ENCODE peak calls at places on chromosomes 11 and 22, in four cellular contexts. N is stimulated activated CD4-positive, alpha-beta T cell treated with anti-CD3 and anti-CD28 coated beads, Interleukin-15, amount 100 ng/mL, for 1 hour; K is activated naive CD4-positive, alpha-beta T cell; U is activated CD8-positive, alpha-beta memory T cell treated with anti-CD3 and anti-CD28 coated beads for 48 hours. B is an unnamed sample.

GRCh38 chr11:19519912-19520641 is 192.6 kb upstream of the NAV2 start:
- DNase-seq in U (no peak), K (no peak), N (no peak), B (no peak)

GRCh38 chr11:1280116-1281035 is 29.1 kb downstream of the TOLLIP start:
- DNase-seq in K (no peak), U (no peak), N (no peak), B (no peak)

GRCh38 chr11:103832762-103833161 is 203.7 kb upstream of the DDI1 start:
- DNase-seq in K (no peak), U (no peak), N (no peak), B (no peak)

GRCh38 chr11:75635009-75635909 is 33.6 kb downstream of the MAP6 start:
- DNase-seq in N (no peak), U (no peak), K (no peak), B (no peak)

GRCh38 chr11:82864268-82864667 is 36.0 kb downstream of the PRCP start:
- DNase-seq in N (no peak), K (peak), U (no peak), B (no peak)

GRCh38 chr11:68020575-68020974 is 9.9 kb upstream of the NDUFS8 start:
- DNase-seq in N (no peak), K (no peak), U (no peak), B (peak)

GRCh38 chr11:35170503-35170902 is 31.5 kb downstream of the CD44 start:
- DNase-seq in K (no peak), U (no peak), N (no peak), B (no peak)

GRCh38 chr22:36464715-36465231 is 16.7 kb downstream of the TXN2 start:
- DNase-seq in U (no peak), N (no peak), K (no peak), B (no peak)

GRCh38 chr11:71180694-71181466 is 71.5 kb downstream of the SHANK2 start:
- DNase-seq in K (no peak), U (no peak), N (no peak), B (no peak)

GRCh38 chr22:26489447-26490036 is 5.9 kb downstream of the SRRD start:
- DNase-seq in K (no peak), U (no peak), N (no peak), B (no peak)

GRCh38 chr11:43987384-43988039 is 45.1 kb downstream of the C11orf96 start:
- DNase-seq in N (no peak), U (no peak), K (no peak), B (no peak)

GRCh38 chr22:39556970-39557811 is 13.4 kb upstream of the CACNA1I start:
- DNase-seq in K (peak), N (peak), U (no peak), B (no peak)

GRCh38 chr11:65417702-65418430 is 4.7 kb upstream of the NEAT1 start:
- DNase-seq in N (no peak), K (peak), U (no peak), B (no peak)

GRCh38 chr11:108035690-108036089 is 27.0 kb downstream of the CUL5 start:
- DNase-seq in K (no peak), U (no peak), N (no peak), B (no peak)

GRCh38 chr11:64146036-64146943 is 19.6 kb downstream of the MACROD1 start:
- DNase-seq in U (peak), N (peak), K (peak), B (no peak)

GRCh38 chr11:123382555-123383074 is 47.5 kb upstream of the GRAMD1B start:
- DNase-seq in K (no peak), N (no peak), U (no peak), B (no peak)

GRCh38 chr11:44454686-44455085 is 110.8 kb upstream of the CD82 start:
- DNase-seq in N (no peak), U (no peak), K (no peak), B (no peak)

GRCh38 chr22:33109532-33110148 is 51.5 kb upstream of the SYN3 start:
- DNase-seq in U (no peak), K (no peak), N (no peak), B (no peak)

GRCh38 chr11:91778758-91779157 is 445.9 kb upstream of the FAT3 start:
- DNase-seq in K (no peak), N (no peak), U (no peak), B (no peak)

GRCh38 chr11:87150936-87151335 is 113.2 kb downstream of the TMEM135 start:
- DNase-seq in N (no peak), U (no peak), K (no peak), B (no peak)

GRCh38 chr22:24505337-24505736 is 10.2 kb downstream of the UPB1 start:
- DNase-seq in K (no peak), U (no peak), N (no peak), B (no peak)

GRCh38 chr11:69702769-69703510 is 882 bp downstream of the FGF19 start:
- DNase-seq in K (no peak), U (no peak), N (no peak), B (no peak)

GRCh38 chr22:39317756-39318506 is 1.5 kb downstream of the RPL3 start:
- DNase-seq in U (no peak), N (no peak), K (no peak), B (no peak)

GRCh38 chr22:37473437-37473946 is 12.7 kb downstream of the MFNG start:
- DNase-seq in K (no peak), N (no peak), U (no peak), B (no peak)

GRCh38 chr11:8766043-8766992 is 83.7 kb downstream of the RPL27A start:
- DNase-seq in U (no peak), N (no peak), K (no peak), B (no peak)

GRCh38 chr11:45167283-45167682 is 20.8 kb downstream of the PRDM11 start:
- DNase-seq in K (no peak), U (no peak), N (no peak), B (no peak)

GRCh38 chr11:64854534-64855502 is 10.4 kb upstream of the CDC42BPG start:
- DNase-seq in N (no peak), K (no peak), U (no peak), B (no peak)

GRCh38 chr11:67268036-67268683 is 1.9 kb downstream of the GRK2 start:
- DNase-seq in U (no peak), K (peak), N (no peak), B (no peak)

GRCh38 chr22:23831261-23831660 is 7.5 kb downstream of the DERL3 start:
- DNase-seq in K (no peak), U (no peak), N (no peak), B (no peak)

GRCh38 chr22:43313497-43314474 is 29.4 kb downstream of the SCUBE1 start:
- DNase-seq in K (no peak), U (no peak), N (no peak), B (peak)

GRCh38 chr11:76214186-76214585 is 7.9 kb upstream of the WNT11 start:
- DNase-seq in K (no peak), N (no peak), U (no peak), B (no peak)

GRCh38 chr22:22684605-22685561 is 40.5 kb downstream of the GGTLC2 start:
- DNase-seq in N (no peak), U (no peak), K (no peak), B (no peak)

GRCh38 chr22:32354360-32355351 is 3.0 kb upstream of the RFPL3 start:
- DNase-seq in U (no peak), K (no peak), N (no peak), B (no peak)

B was measured in NCI-H1930.